ENCODE peak calls at places on chromosomes 4 and X, in ten cellular contexts. W, R, V, Z, X, Y, E, Q, J and H are unnamed samples.

GRCh38 chr4:139297001-139297410 is 4.3 kb upstream of the NAA15 start:
- DNase-seq in V (no peak), Q (no peak), E (no peak), Z (no peak), W (no peak), X (no peak), J (no peak), Y (no peak), R (no peak), H (no peak)

GRCh38 chr4:174516794-174517193 is 5.5 kb downstream of the HPGD start:
- DNase-seq in R (no peak), Z (no peak), E (no peak), X (no peak), Y (no peak), J (no peak), Q (no peak), V (no peak), W (no peak), H (no peak)

GRCh38 chr4:176805155-176805554 is 12.4 kb upstream of the VEGFC start:
- DNase-seq in Y (no peak), R (no peak), J (no peak), E (no peak), Q (no peak), V (no peak), W (no peak), X (no peak), Z (no peak), H (no peak)

GRCh38 chr4:180799798-180800197 is 1443.4 kb upstream of the TENM3 start:
- DNase-seq in Z (no peak), V (no peak), W (no peak), R (no peak), Y (no peak), E (no peak), X (no peak), Q (no peak), J (no peak), H (no peak)

GRCh38 chrX:20317873-20318272 is 51.2 kb upstream of the RPS6KA3 start:
- DNase-seq in Z (no peak), R (no peak), V (no peak), E (no peak), W (no peak), J (no peak), Q (no peak), X (peak; percentile 8), Y (no peak), H (no peak)

GRCh38 chrX:45751156-45751555 is 550.5 kb upstream of the DIPK2B start:
- DNase-seq in E (no peak), X (no peak), R (no peak), Z (no peak), Q (no peak), J (no peak), Y (no peak), W (no peak), V (no peak), H (no peak)

GRCh38 chrX:32195611-32196010 is 1015.7 kb downstream of the DMD start:
- DNase-seq in Q (no peak), V (no peak), W (no peak), R (no peak), X (no peak), Y (no peak), Z (no peak), J (no peak), E (no peak), H (no peak)

GRCh38 chr4:6957148-6957520 is 47.5 kb downstream of the TBC1D14 start:
- DNase-seq in V (no peak), W (no peak), Z (peak; percentile 57), J (no peak), E (no peak), R (no peak), X (no peak), Q (no peak), Y (no peak), H (no peak)

GRCh38 chrX:110462957-110463356 is 104.3 kb downstream of the RTL9 start:
- DNase-seq in W (no peak), R (no peak), Y (no peak), V (no peak), J (no peak), X (no peak), E (no peak), Q (no peak), Z (no peak), H (no peak)

GRCh38 chrX:13023526-13024469 is 20.6 kb downstream of the FAM9C start:
- DNase-seq in R (no peak), W (no peak), J (no peak), Z (no peak), Y (no peak), V (no peak), Q (no peak), E (no peak), X (no peak), H (no peak)

GRCh38 chrX:133859336-133859735 is 126.1 kb downstream of the GPC3 start:
- DNase-seq in Y (no peak), V (no peak), W (no peak), Z (no peak), R (no peak), J (no peak), E (no peak), Q (no peak), X (no peak), H (no peak)

GRCh38 chr4:11537846-11538245 is 109.2 kb upstream of the HS3ST1 start:
- DNase-seq in J (no peak), Z (no peak), E (no peak), X (no peak), Q (no peak), R (peak; percentile 2), V (no peak), W (no peak), Y (no peak), H (no peak)

GRCh38 chrX:115679460-115679859 is 118.5 kb downstream of the PLS3 start:
- DNase-seq in Z (peak; percentile 41), V (no peak), Q (no peak), Y (no peak), E (no peak), W (no peak), R (peak; percentile 51), J (no peak), X (peak; percentile 24), H (no peak)

GRCh38 chrX:153648358-153649177 is 1.6 kb downstream of the DUSP9 start:
- DNase-seq in Z (no peak), Y (no peak), E (no peak), X (no peak), J (no peak), R (no peak), W (no peak), Q (no peak), V (no peak), H (no peak)

GRCh38 chrX:24760601-24761000 is 66.9 kb downstream of the POLA1 start:
- DNase-seq in Q (no peak), V (no peak), Y (no peak), Z (peak; percentile 78), R (no peak), W (no peak), E (no peak), X (peak; percentile 7), J (no peak), H (no peak)

GRCh38 chrX:13747836-13748235 is 13.3 kb downstream of the OFD1 start:
- DNase-seq in X (peak; percentile 45), Q (no peak), V (no peak), Z (peak; percentile 68), W (no peak), R (peak; percentile 53), E (no peak), Y (peak; percentile 40), J (peak; percentile 38), H (no peak)

GRCh38 chrX:106000203-106000602 is 38.3 kb downstream of the SERPINA7 start:
- DNase-seq in Z (no peak), Y (no peak), W (no peak), R (no peak), V (no peak), Q (no peak), X (no peak), E (no peak), J (no peak), H (no peak)

GRCh38 chrX:40299028-40299479 is 201.3 kb upstream of the BCOR start:
- DNase-seq in J (no peak), W (no peak), E (no peak), Z (no peak), V (no peak), X (no peak), Q (no peak), Y (no peak), R (no peak), H (no peak)

GRCh38 chrX:119684916-119685224 is 8.1 kb downstream of the SEPTIN6 start:
- DNase-seq in J (no peak), Y (no peak), E (no peak), X (no peak), V (no peak), Q (no peak), W (no peak), R (no peak), Z (no peak), H (no peak)

GRCh38 chr4:113574636-113575103 is 186.9 kb downstream of the CAMK2D start:
- DNase-seq in Z (peak; percentile 74), E (no peak), J (no peak), Y (no peak), X (no peak), R (peak; percentile 60), Q (no peak), W (no peak), V (no peak), H (no peak)

GRCh38 chrX:129786210-129786651 is 6.5 kb downstream of the SASH3 start:
- DNase-seq in X (no peak), Y (no peak), V (no peak), J (no peak), W (no peak), R (peak; percentile 69), Z (no peak), Q (no peak), E (no peak), H (peak; percentile 40)

GRCh38 chr4:169803417-169803816 is 45.7 kb upstream of the HPF1 start:
- DNase-seq in Z (no peak), Q (no peak), W (no peak), X (no peak), E (no peak), V (no peak), Y (no peak), J (no peak), R (no peak), H (no peak)

GRCh38 chr4:47383829-47384427 is 79.6 kb downstream of the COMMD8 start:
- DNase-seq in V (no peak), Z (peak; percentile 55), J (no peak), X (peak; percentile 57), Q (no peak), W (no peak), R (peak; percentile 52), E (no peak), Y (no peak), H (no peak)

GRCh38 chrX:136047969-136048368 is 62.7 kb downstream of the SLC9A6 start:
- DNase-seq in X (no peak), J (no peak), Z (peak; percentile 24), R (no peak), V (no peak), Q (no peak), E (no peak), Y (no peak), W (no peak), H (no peak)

GRCh38 chr4:76562161-76562560 is 127.1 kb downstream of the SHROOM3 start:
- DNase-seq in Y (no peak), E (no peak), X (peak; percentile 60), Z (peak; percentile 83), R (no peak), Q (no peak), V (no peak), W (no peak), J (no peak), H (no peak)

GRCh38 chr4:139770361-139770760 is 104.7 kb downstream of the MGST2 start:
- DNase-seq in W (no peak), V (no peak), E (no peak), R (no peak), Q (no peak), X (no peak), Z (no peak), J (no peak), Y (no peak), H (no peak)

GRCh38 chrX:11376163-11376562 is 83.0 kb downstream of the AMELX start:
- DNase-seq in Z (no peak), R (no peak), X (no peak), E (no peak), Y (no peak), V (no peak), W (no peak), J (no peak), Q (no peak), H (no peak)

GRCh38 chrX:42017971-42018370 is 94.6 kb upstream of the CASK start:
- DNase-seq in Q (no peak), Y (no peak), E (no peak), V (no peak), X (no peak), W (no peak), R (no peak), J (no peak), Z (no peak), H (no peak)